ENCODE peak calls at places on chromosomes 13 and 19, in seven cellular contexts. One of them, this sample, is unnamed.

GRCh38 chr19:35265126-35265995 is 3.4 kb upstream of the USF2 start:
- DNase-seq in mesendoderm: no peak
- DNase-seq in H9: peak; percentile 22
- DNase-seq in trophoblast cell: no peak
- DNase-seq in H1: no peak
- DNase-seq in mesenchymal stem cell: no peak
- DNase-seq in IMR-90: no peak
- DNase-seq in this sample: no peak

GRCh38 chr19:58002384-58003152 is at the start of gene ZNF606:
- DNase-seq in H1: peak; percentile 87
- DNase-seq in H9: peak; percentile 86
- DNase-seq in IMR-90: peak; percentile 84
- DNase-seq in mesendoderm: peak; percentile 94
- DNase-seq in mesenchymal stem cell: peak; percentile 89
- DNase-seq in trophoblast cell: peak; percentile 85
- DNase-seq in this sample: peak; percentile 85

GRCh38 chr19:44284968-44285367 is 19.9 kb downstream of the ZNF235 start:
- DNase-seq in mesendoderm: no peak
- DNase-seq in mesenchymal stem cell: peak; percentile 58
- DNase-seq in H1: no peak
- DNase-seq in IMR-90: no peak
- DNase-seq in trophoblast cell: no peak
- DNase-seq in H9: no peak
- DNase-seq in this sample: no peak

GRCh38 chr13:90738881-90739280 is 608.6 kb upstream of the MIR17HG start:
- DNase-seq in trophoblast cell: no peak
- DNase-seq in mesenchymal stem cell: no peak
- DNase-seq in IMR-90: no peak
- DNase-seq in mesendoderm: peak; percentile 8
- DNase-seq in H9: no peak
- DNase-seq in H1: no peak
- DNase-seq in this sample: no peak

GRCh38 chr13:98173431-98173921 is 3.6 kb downstream of the RNF113B start:
- DNase-seq in IMR-90: peak; percentile 99
- DNase-seq in H9: no peak
- DNase-seq in trophoblast cell: peak; percentile 95
- DNase-seq in H1: no peak
- DNase-seq in mesendoderm: peak; percentile 93
- DNase-seq in mesenchymal stem cell: peak; percentile 98
- DNase-seq in this sample: no peak

GRCh38 chr13:80436571-80437169 is 95.7 kb upstream of the SPRY2 start:
- DNase-seq in mesenchymal stem cell: peak; percentile 43
- DNase-seq in IMR-90: no peak
- DNase-seq in mesendoderm: no peak
- DNase-seq in H9: no peak
- DNase-seq in H1: no peak
- DNase-seq in trophoblast cell: no peak
- DNase-seq in this sample: no peak

GRCh38 chr19:46299695-46300094 is 2.9 kb downstream of the HIF3A start:
- DNase-seq in mesenchymal stem cell: no peak
- DNase-seq in H1: no peak
- DNase-seq in trophoblast cell: no peak
- DNase-seq in mesendoderm: no peak
- DNase-seq in H9: no peak
- DNase-seq in IMR-90: no peak
- DNase-seq in this sample: no peak

GRCh38 chr13:57629391-57629804 is 2.1 kb upstream of the PCDH17 start:
- DNase-seq in H9: no peak
- DNase-seq in IMR-90: no peak
- DNase-seq in mesendoderm: no peak
- DNase-seq in H1: no peak
- DNase-seq in trophoblast cell: no peak
- DNase-seq in mesenchymal stem cell: no peak
- DNase-seq in this sample: no peak

GRCh38 chr13:34410653-34411052 is 531.4 kb upstream of the NBEA start:
- DNase-seq in mesendoderm: no peak
- DNase-seq in trophoblast cell: peak; percentile 7
- DNase-seq in H9: no peak
- DNase-seq in mesenchymal stem cell: no peak
- DNase-seq in H1: no peak
- DNase-seq in IMR-90: no peak
- DNase-seq in this sample: no peak

GRCh38 chr19:48698046-48698445 is 2.3 kb downstream of the FUT2 start:
- DNase-seq in IMR-90: peak; percentile 74
- DNase-seq in H9: no peak
- DNase-seq in H1: no peak
- DNase-seq in mesenchymal stem cell: peak; percentile 62
- DNase-seq in trophoblast cell: no peak
- DNase-seq in mesendoderm: no peak
- DNase-seq in this sample: no peak

GRCh38 chr19:342128-342455 is 2.5 kb downstream of the MIER2 start:
- DNase-seq in mesendoderm: no peak
- DNase-seq in IMR-90: no peak
- DNase-seq in trophoblast cell: no peak
- DNase-seq in H9: no peak
- DNase-seq in mesenchymal stem cell: no peak
- DNase-seq in H1: no peak
- DNase-seq in this sample: no peak

GRCh38 chr13:29583073-29583785 is 12.3 kb downstream of the SLC7A1 start:
- DNase-seq in H1: no peak
- DNase-seq in mesendoderm: peak; percentile 57
- DNase-seq in IMR-90: peak; percentile 76
- DNase-seq in mesenchymal stem cell: peak; percentile 53
- DNase-seq in trophoblast cell: no peak
- DNase-seq in H9: no peak
- DNase-seq in this sample: no peak

GRCh38 chr13:50375792-50376191 is 360.5 kb downstream of the KCNRG start:
- DNase-seq in H9: no peak
- DNase-seq in mesenchymal stem cell: peak; percentile 63
- DNase-seq in IMR-90: peak; percentile 68
- DNase-seq in H1: no peak
- DNase-seq in mesendoderm: no peak
- DNase-seq in trophoblast cell: no peak
- DNase-seq in this sample: no peak

GRCh38 chr13:75813323-75813722 is 177.2 kb downstream of the LMO7 start:
- DNase-seq in H9: no peak
- DNase-seq in IMR-90: no peak
- DNase-seq in trophoblast cell: no peak
- DNase-seq in mesenchymal stem cell: no peak
- DNase-seq in H1: no peak
- DNase-seq in mesendoderm: no peak
- DNase-seq in this sample: no peak

GRCh38 chr19:48510421-48511268 is 990 bp downstream of the LMTK3 start:
- DNase-seq in H1: peak; percentile 94
- DNase-seq in IMR-90: peak; percentile 39
- DNase-seq in H9: peak; percentile 83
- DNase-seq in mesendoderm: peak; percentile 82
- DNase-seq in mesenchymal stem cell: peak; percentile 65
- DNase-seq in trophoblast cell: peak; percentile 68
- DNase-seq in this sample: no peak

GRCh38 chr13:19862511-19863313 is 737 bp downstream of the ZMYM5 start:
- DNase-seq in mesenchymal stem cell: peak; percentile 57
- DNase-seq in trophoblast cell: peak; percentile 47
- DNase-seq in H9: peak; percentile 36
- DNase-seq in IMR-90: peak; percentile 7
- DNase-seq in H1: peak; percentile 63
- DNase-seq in mesendoderm: peak; percentile 43
- DNase-seq in this sample: peak; percentile 24

GRCh38 chr19:48025480-48025879 is 18.4 kb downstream of the CABP5 start:
- DNase-seq in mesendoderm: no peak
- DNase-seq in trophoblast cell: no peak
- DNase-seq in mesenchymal stem cell: no peak
- DNase-seq in H9: no peak
- DNase-seq in H1: no peak
- DNase-seq in IMR-90: no peak
- DNase-seq in this sample: no peak

GRCh38 chr13:75250526-75251183 is 231.3 kb downstream of the TBC1D4 start:
- DNase-seq in H9: no peak
- DNase-seq in mesendoderm: no peak
- DNase-seq in IMR-90: peak; percentile 83
- DNase-seq in trophoblast cell: no peak
- DNase-seq in H1: no peak
- DNase-seq in mesenchymal stem cell: no peak
- DNase-seq in this sample: no peak

GRCh38 chr19:37513397-37513796 is 6.7 kb downstream of the ZNF793 start:
- DNase-seq in trophoblast cell: no peak
- DNase-seq in mesendoderm: no peak
- DNase-seq in H1: no peak
- DNase-seq in mesenchymal stem cell: no peak
- DNase-seq in H9: no peak
- DNase-seq in IMR-90: no peak
- DNase-seq in this sample: no peak

GRCh38 chr13:33676045-33676699 is 141.8 kb upstream of the RFC3 start:
- DNase-seq in mesendoderm: no peak
- DNase-seq in mesenchymal stem cell: no peak
- DNase-seq in IMR-90: no peak
- DNase-seq in H9: no peak
- DNase-seq in trophoblast cell: no peak
- DNase-seq in H1: no peak
- DNase-seq in this sample: no peak

GRCh38 chr19:33400856-33401682 is 27.6 kb downstream of the CEBPG start:
- DNase-seq in mesenchymal stem cell: no peak
- DNase-seq in H9: no peak
- DNase-seq in mesendoderm: no peak
- DNase-seq in IMR-90: no peak
- DNase-seq in H1: no peak
- DNase-seq in trophoblast cell: no peak
- DNase-seq in this sample: no peak

GRCh38 chr13:47548294-47548825 is 452.7 kb downstream of the SUCLA2 start:
- DNase-seq in IMR-90: no peak
- DNase-seq in mesendoderm: no peak
- DNase-seq in H9: no peak
- DNase-seq in mesenchymal stem cell: no peak
- DNase-seq in trophoblast cell: no peak
- DNase-seq in H1: no peak
- DNase-seq in this sample: no peak

GRCh38 chr19:12867120-12868099 is 13.8 kb downstream of the DNASE2 start:
- DNase-seq in trophoblast cell: peak; percentile 45
- DNase-seq in H1: peak; percentile 96
- DNase-seq in mesendoderm: peak; percentile 93
- DNase-seq in mesenchymal stem cell: peak; percentile 75
- DNase-seq in H9: peak; percentile 94
- DNase-seq in IMR-90: peak; percentile 43
- DNase-seq in this sample: peak; percentile 90

GRCh38 chr19:13150919-13151604 is 851 bp downstream of the IER2 start:
- DNase-seq in trophoblast cell: peak; percentile 7
- DNase-seq in H1: peak; percentile 58
- DNase-seq in mesenchymal stem cell: peak; percentile 31
- DNase-seq in mesendoderm: no peak
- DNase-seq in IMR-90: no peak
- DNase-seq in H9: no peak
- DNase-seq in this sample: peak; percentile 42

GRCh38 chr13:51942189-51942588 is 69.1 kb downstream of the ATP7B start:
- DNase-seq in IMR-90: no peak
- DNase-seq in H9: no peak
- DNase-seq in mesendoderm: no peak
- DNase-seq in mesenchymal stem cell: no peak
- DNase-seq in H1: no peak
- DNase-seq in trophoblast cell: no peak
- DNase-seq in this sample: no peak

DNA sequence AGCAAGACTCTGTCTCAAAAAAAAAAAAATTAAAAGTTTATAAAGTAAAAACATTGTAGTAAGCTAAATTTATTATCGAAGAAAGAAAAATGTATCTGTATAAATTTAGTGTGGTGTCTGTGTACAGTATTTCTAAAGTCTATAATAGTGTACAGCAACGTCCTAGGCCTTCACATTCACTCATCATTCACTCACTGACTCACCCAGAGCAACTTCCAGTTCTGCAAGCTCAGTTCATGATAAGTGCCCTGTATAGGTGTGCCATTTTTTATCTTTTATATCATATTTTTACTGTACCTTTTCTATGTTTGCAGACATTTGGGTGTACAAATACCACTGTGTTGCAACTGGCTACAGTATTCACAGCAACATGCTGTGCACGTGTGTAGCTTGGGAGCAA is 118.1 kb downstream of the TNFRSF19 start:
- DNase-seq in mesendoderm: no peak
- DNase-seq in trophoblast cell: no peak
- DNase-seq in IMR-90: peak; percentile 40
- DNase-seq in H1: no peak
- DNase-seq in H9: no peak
- DNase-seq in mesenchymal stem cell: no peak
- DNase-seq in this sample: no peak
- H3K18ac ChIP-seq in mesendoderm: no peak overlapping the region
- H3K18ac ChIP-seq in trophoblast cell: no peak overlapping the region
- H3K18ac ChIP-seq in IMR-90: peak overlapping the region; percentile 23
- H3K18ac ChIP-seq in H1: no peak overlapping the region
- H3K18ac ChIP-seq in H9: no peak overlapping the region
- H3K18ac ChIP-seq in mesenchymal stem cell: no peak overlapping the region
- H3K18ac ChIP-seq in this sample: no peak overlapping the region

GRCh38 chr19:23515551-23515950 is 120.3 kb upstream of the ZNF91 start:
- DNase-seq in H9: no peak
- DNase-seq in mesendoderm: no peak
- DNase-seq in IMR-90: no peak
- DNase-seq in mesenchymal stem cell: no peak
- DNase-seq in H1: no peak
- DNase-seq in trophoblast cell: peak; percentile 70
- DNase-seq in this sample: no peak
- H2AK5ac ChIP-seq in H9: no peak overlapping the region
- H2AK5ac ChIP-seq in mesendoderm: no peak overlapping the region
- H2AK5ac ChIP-seq in IMR-90: no peak overlapping the region
- H2AK5ac ChIP-seq in mesenchymal stem cell: no peak overlapping the region
- H2AK5ac ChIP-seq in H1: no peak overlapping the region
- H2AK5ac ChIP-seq in trophoblast cell: no peak overlapping the region
- H2AK5ac ChIP-seq in this sample: no peak overlapping the region

DNA sequence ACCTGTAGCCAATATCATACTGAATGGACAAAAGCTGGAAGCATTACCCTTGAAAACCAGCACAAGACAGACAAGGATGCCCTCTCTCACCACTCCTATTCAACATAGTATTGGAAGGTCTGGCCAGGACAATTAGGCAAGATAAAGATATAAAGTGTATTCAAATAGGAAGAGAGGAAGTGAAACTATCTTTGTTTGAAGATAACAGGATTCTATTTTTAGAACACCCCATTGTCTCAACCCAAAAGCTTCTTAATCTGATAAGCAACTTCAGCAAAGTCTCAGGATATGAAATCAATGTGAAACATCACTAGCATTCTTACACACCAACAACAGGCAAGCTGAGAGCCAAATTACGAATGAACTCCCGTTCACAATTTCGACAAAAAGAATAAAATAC is 17.8 kb upstream of the CCNA1 start:
- DNase-seq in trophoblast cell: no peak
- DNase-seq in IMR-90: no peak
- DNase-seq in H1: no peak
- DNase-seq in H9: no peak
- DNase-seq in mesendoderm: peak; percentile 78
- DNase-seq in mesenchymal stem cell: no peak
- DNase-seq in this sample: no peak
- H3K18ac ChIP-seq in trophoblast cell: no peak overlapping the region
- H3K18ac ChIP-seq in IMR-90: no peak overlapping the region
- H3K18ac ChIP-seq in H1: no peak overlapping the region
- H3K18ac ChIP-seq in H9: no peak overlapping the region
- H3K18ac ChIP-seq in mesendoderm: no peak overlapping the region
- H3K18ac ChIP-seq in mesenchymal stem cell: no peak overlapping the region
- H3K18ac ChIP-seq in this sample: no peak overlapping the region

DNA sequence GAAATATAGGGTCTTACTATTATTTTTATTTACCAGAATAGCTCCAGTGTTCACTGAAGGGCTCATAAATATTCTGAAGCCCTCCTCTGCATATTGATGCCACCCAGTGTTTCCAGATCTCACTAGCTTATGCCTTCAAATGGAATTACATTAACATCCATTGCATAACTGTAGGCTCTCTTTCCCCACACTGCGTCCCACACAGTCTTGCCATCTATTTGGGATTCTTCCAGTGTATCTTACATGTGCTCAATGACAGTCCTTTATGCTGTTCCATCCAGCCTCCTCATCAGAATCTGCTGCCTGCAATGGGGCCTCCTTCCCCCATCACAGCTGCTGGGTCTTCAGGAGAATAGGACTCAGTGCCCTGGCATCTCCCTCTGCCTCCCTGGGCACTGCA is 137.3 kb downstream of the CYSLTR2 start:
- DNase-seq in IMR-90: no peak
- DNase-seq in mesendoderm: no peak
- DNase-seq in H1: no peak
- DNase-seq in H9: no peak
- DNase-seq in trophoblast cell: no peak
- DNase-seq in mesenchymal stem cell: no peak
- DNase-seq in this sample: no peak
- H2AK5ac ChIP-seq in IMR-90: peak overlapping the region; percentile 93
- H2AK5ac ChIP-seq in mesendoderm: no peak overlapping the region
- H2AK5ac ChIP-seq in H1: no peak overlapping the region
- H2AK5ac ChIP-seq in H9: no peak overlapping the region
- H2AK5ac ChIP-seq in trophoblast cell: no peak overlapping the region
- H2AK5ac ChIP-seq in mesenchymal stem cell: peak overlapping the region; percentile 23
- H2AK5ac ChIP-seq in this sample: no peak overlapping the region